ENCODE peak calls at places on chromosomes 16 and 17, in five cellular contexts. W is naive thymus-derived CD4-positive, alpha-beta T cell; Q is aorta; U is right cardiac atrium; R is colonic mucosa. P is an unnamed sample. For H3K27me3, the result is how much of the 10 kb centered on the place peaks cover.

GRCh38 chr16:77406680-77407079 is 28.2 kb downstream of the ADAMTS18 start:
- DNase-seq in W (no peak), R (no peak), U (no peak), Q (no peak), P (no peak)

GRCh38 chr16:6016530-6017184 is 919.1 kb upstream of the EEF2KMT start:
- DNase-seq in W (no peak), U (no peak), Q (no peak), R (no peak), P (no peak)

GRCh38 chr17:17039911-17040310 is 2.3 kb upstream of the MPRIP start:
- DNase-seq in U (no peak), Q (peak), R (no peak), W (no peak), P (no peak)

GRCh38 chr17:81328925-81329278 is 33.8 kb upstream of the SLC38A10 start:
- DNase-seq in R (no peak), U (no peak), Q (no peak), W (no peak), P (no peak)

GRCh38 chr16:73210686-73211085 is 162.8 kb upstream of the ZFHX3 start:
- DNase-seq in W (no peak), U (no peak), Q (no peak), R (no peak), P (no peak)

GRCh38 chr17:20089795-20090547 is 80.8 kb downstream of the SPECC1 start:
- DNase-seq in U (no peak), W (no peak), R (no peak), Q (no peak), P (no peak)

GRCh38 chr17:82720204-82720603 is 3.7 kb downstream of the FN3KRP start:
- DNase-seq in R (no peak), U (no peak), W (no peak), Q (no peak), P (no peak)

GRCh38 chr16:58814348-58814801 is 80.3 kb upstream of the GOT2 start:
- DNase-seq in W (peak), U (peak), R (peak), Q (no peak), P (peak)

GRCh38 chr16:25066426-25066746 is 45.2 kb upstream of the LCMT1 start:
- DNase-seq in R (no peak), W (no peak), U (no peak), Q (no peak), P (no peak)

GRCh38 chr17:56659622-56660021 is 66.1 kb downstream of the NOG start:
- DNase-seq in R (no peak), U (no peak), Q (no peak), W (no peak), P (no peak)

GRCh38 chr17:36931697-36932382 is 5.4 kb upstream of the LHX1 start:
- DNase-seq in U (no peak), W (peak), R (no peak), Q (peak), P (no peak)

GRCh38 chr17:32503251-32504165 is 16.7 kb downstream of the CDK5R1 start:
- DNase-seq in U (no peak), Q (peak), R (no peak), W (peak), P (no peak)

GRCh38 chr16:30958164-30959083 is 870 bp downstream of the SETD1A start:
- DNase-seq in W (no peak), U (peak), Q (peak), R (peak), P (no peak)

GRCh38 chr16:86306046-86306644 is 204.2 kb upstream of the FOXF1 start:
- DNase-seq in Q (no peak), W (no peak), U (no peak), R (no peak), P (no peak)

GRCh38 chr16:4034963-4035362 is 81.3 kb downstream of the ADCY9 start:
- DNase-seq in W (no peak), U (no peak), Q (no peak), R (no peak), P (no peak)

GRCh38 chr16:24070851-24071250 is 185.3 kb upstream of the CACNG3 start:
- DNase-seq in Q (no peak), W (peak), U (peak), R (no peak), P (no peak)

GRCh38 chr16:17350212-17350611 is 120.5 kb downstream of the XYLT1 start:
- DNase-seq in W (no peak), R (no peak), U (no peak), Q (no peak), P (no peak)

GRCh38 chr16:4767872-4768548 is 1.0 kb upstream of the ZNF500 start:
- DNase-seq in W (no peak), R (peak), Q (no peak), U (peak), P (no peak)

GRCh38 chr17:29559640-29560039 is 7.2 kb downstream of the ABHD15 start:
- DNase-seq in U (no peak), Q (no peak), W (no peak), R (no peak), P (no peak)

GRCh38 chr16:85607331-85607765 is 5.8 kb upstream of the GSE1 start:
- DNase-seq in W (no peak), R (peak), U (no peak), Q (no peak), P (no peak)

GRCh38 chr16:70700101-70701020 is 14.5 kb upstream of the MTSS2 start:
- DNase-seq in Q (peak), W (no peak), U (no peak), R (no peak), P (no peak)

GRCh38 chr16:11609474-11610120 is 22.9 kb upstream of the LITAF start:
- DNase-seq in R (no peak), W (no peak), Q (no peak), U (no peak), P (no peak)

GRCh38 chr16:77789085-77789611 is 784 bp downstream of the VAT1L start:
- DNase-seq in U (no peak), W (no peak), R (no peak), Q (no peak), P (no peak)

GRCh38 chr16:53100889-53101288 is 46.1 kb downstream of the CHD9 start:
- DNase-seq in W (no peak), Q (no peak), U (no peak), R (no peak), P (no peak)

GRCh38 chr17:78174870-78175642 is 6.7 kb downstream of the SYNGR2 start:
- DNase-seq in Q (no peak), U (no peak), R (peak), W (no peak), P (no peak)

GRCh38 chr17:55340171-55340570 is 75.4 kb downstream of the HLF start:
- DNase-seq in U (no peak), R (no peak), Q (no peak), W (no peak), P (no peak)

GRCh38 chr17:81245024-81245664 is 6.0 kb downstream of the NDUFAF8 start:
- DNase-seq in R (no peak), U (peak), Q (no peak), W (no peak), P (no peak)

GRCh38 chr16:89300311-89300975 is 82.9 kb downstream of the ZNF778 start:
- DNase-seq in R (no peak), Q (no peak), U (peak), W (no peak), P (no peak)

GRCh38 chr16:81560979-81561657 is 116.5 kb downstream of the CMIP start:
- DNase-seq in W (no peak), R (no peak), U (no peak), Q (no peak), P (no peak)

DNA sequence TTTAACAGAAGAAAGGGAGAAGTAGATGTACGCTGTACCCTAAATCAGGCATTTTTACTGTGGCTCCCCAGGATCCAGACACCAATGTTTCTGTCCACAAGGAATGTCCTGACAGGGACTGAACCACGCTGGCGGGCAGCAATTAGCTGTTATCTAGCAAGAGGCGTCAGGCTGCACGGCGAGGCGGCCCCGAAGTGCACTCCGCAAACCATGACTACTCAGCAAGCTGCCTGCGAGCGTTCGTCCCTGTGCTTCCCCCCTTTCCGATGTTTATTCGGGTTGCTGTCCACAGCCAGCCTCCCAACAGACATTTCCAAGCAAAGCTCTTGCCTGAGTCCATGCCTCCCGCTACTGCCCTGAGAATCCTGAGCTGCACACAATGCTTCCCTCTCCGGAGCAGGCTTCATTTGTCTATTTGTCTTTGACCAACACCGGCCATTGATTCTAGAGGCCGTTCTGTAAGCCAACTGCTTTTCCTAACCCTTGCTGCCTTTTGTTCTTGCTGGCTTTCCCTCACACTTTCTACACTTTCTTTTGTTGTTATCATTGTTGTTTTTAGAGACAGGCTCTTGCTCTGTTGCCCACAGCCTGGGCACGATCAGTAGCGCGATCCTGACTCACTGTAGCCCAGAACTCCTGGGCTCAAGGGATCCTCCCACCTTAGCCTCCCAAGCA is 55.5 kb upstream of the CNEP1R1 start:
- DNase-seq in W (no peak), Q (no peak), R (no peak), U (peak), P (no peak)
- H3K4me3 ChIP-seq in W (no peak), Q (no peak), R (no peak), U (no peak), P (no peak)

DNA sequence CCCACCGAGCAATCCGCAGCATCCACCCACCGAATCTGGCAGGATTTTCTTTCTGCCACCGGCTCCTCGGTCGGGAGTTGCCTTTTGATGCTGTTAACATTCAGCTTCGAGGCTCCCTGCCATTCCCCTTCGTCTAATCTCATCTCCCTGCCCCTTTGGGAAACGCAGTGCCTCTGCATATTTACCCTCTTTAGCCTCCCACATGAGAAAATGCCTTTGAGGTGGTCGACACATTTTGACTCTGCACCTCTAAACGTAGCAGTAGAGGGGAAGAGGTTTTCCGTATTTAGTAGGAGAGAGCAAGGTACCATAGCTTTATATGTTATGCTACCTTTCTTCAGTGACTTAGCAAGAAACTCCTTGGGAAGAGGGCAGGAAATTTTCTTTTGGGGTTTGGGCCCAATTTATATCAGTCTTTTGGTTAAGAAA is 1.2 kb downstream of the PAFAH1B1 start:
- DNase-seq in R (peak), W (no peak), Q (no peak), U (no peak), P (no peak)
- H3K27ac ChIP-seq in R (peak), W (peak), Q (no peak), U (peak), P (peak)

GRCh38 chr17:79622201-79622601 is 11.3 kb upstream of the RBFOX3 start:
- DNase-seq in Q (peak), W (no peak), U (no peak), R (no peak), P (no peak)
- H3K27me3 ChIP-seq in Q (under half), W (under half), U (under half), R (under half), P (under half)

GRCh38 chr17:49020609-49021008 is 23.4 kb downstream of the IGF2BP1 start:
- DNase-seq in U (no peak), R (no peak), Q (no peak), W (no peak), P (no peak)
- H3K4me3 ChIP-seq in U (no peak), R (no peak), Q (no peak), W (no peak), P (no peak)

P was measured in CD8-positive, alpha-beta memory T cell.